ENCODE peak calls at places on chromosomes 13 and 19, in four cellular contexts. One of them, this sample, is unnamed.

GRCh38 chr19:11404588-11405258 is 14.4 kb downstream of the RGL3 start:
- DNase-seq in heart right ventricle: no peak
- DNase-seq in HFFc6: no peak
- DNase-seq in IMR-90: no peak
- DNase-seq in this sample: no peak

GRCh38 chr19:29952127-29952526 is 10.1 kb downstream of the URI1 start:
- DNase-seq in heart right ventricle: no peak
- DNase-seq in HFFc6: no peak
- DNase-seq in IMR-90: no peak
- DNase-seq in this sample: no peak

GRCh38 chr13:97946951-97947588 is 6.4 kb upstream of the IPO5 start:
- DNase-seq in heart right ventricle: no peak
- DNase-seq in HFFc6: peak
- DNase-seq in IMR-90: peak
- DNase-seq in this sample: no peak

GRCh38 chr19:11137542-11138384 is 17.8 kb downstream of the SPC24 start:
- DNase-seq in heart right ventricle: peak
- DNase-seq in HFFc6: peak
- DNase-seq in IMR-90: peak
- DNase-seq in this sample: peak

GRCh38 chr19:35460608-35461007 is 12.6 kb downstream of the FFAR2 start:
- DNase-seq in heart right ventricle: no peak
- DNase-seq in HFFc6: no peak
- DNase-seq in IMR-90: no peak
- DNase-seq in this sample: no peak

GRCh38 chr13:76965759-76966421 is 17.6 kb downstream of the ACOD1 start:
- DNase-seq in heart right ventricle: peak
- DNase-seq in HFFc6: peak
- DNase-seq in IMR-90: peak
- DNase-seq in this sample: no peak

GRCh38 chr13:31045621-31046081 is 113.2 kb downstream of the TEX26 start:
- DNase-seq in heart right ventricle: peak
- DNase-seq in HFFc6: peak
- DNase-seq in IMR-90: peak
- DNase-seq in this sample: peak

GRCh38 chr19:27774337-27774736 is 1438.6 kb downstream of the UQCRFS1 start:
- DNase-seq in heart right ventricle: no peak
- DNase-seq in HFFc6: no peak
- DNase-seq in IMR-90: no peak
- DNase-seq in this sample: peak

GRCh38 chr19:43725468-43725867 is 9.6 kb downstream of the IRGC start:
- DNase-seq in heart right ventricle: peak
- DNase-seq in HFFc6: no peak
- DNase-seq in IMR-90: no peak
- DNase-seq in this sample: no peak

GRCh38 chr13:37047032-37047431 is 12.5 kb downstream of the SUPT20H start:
- DNase-seq in heart right ventricle: no peak
- DNase-seq in HFFc6: no peak
- DNase-seq in IMR-90: no peak
- DNase-seq in this sample: no peak

GRCh38 chr13:109182777-109183465 is 553.5 kb downstream of the MYO16 start:
- DNase-seq in heart right ventricle: no peak
- DNase-seq in HFFc6: no peak
- DNase-seq in IMR-90: peak
- DNase-seq in this sample: no peak

GRCh38 chr13:110161112-110161897 is 145.7 kb downstream of the COL4A1 start:
- DNase-seq in heart right ventricle: no peak
- DNase-seq in HFFc6: no peak
- DNase-seq in IMR-90: no peak
- DNase-seq in this sample: no peak

GRCh38 chr13:59422646-59423045 is 741.1 kb downstream of the DIAPH3 start:
- DNase-seq in heart right ventricle: no peak
- DNase-seq in HFFc6: peak
- DNase-seq in IMR-90: peak
- DNase-seq in this sample: no peak

GRCh38 chr13:27659466-27659865 is 37.8 kb downstream of the POLR1D start:
- DNase-seq in heart right ventricle: no peak
- DNase-seq in HFFc6: no peak
- DNase-seq in IMR-90: no peak
- DNase-seq in this sample: no peak

GRCh38 chr13:108376308-108376707 is 106.8 kb downstream of the TNFSF13B start:
- DNase-seq in heart right ventricle: no peak
- DNase-seq in HFFc6: no peak
- DNase-seq in IMR-90: no peak
- DNase-seq in this sample: no peak

GRCh38 chr13:26025196-26025595 is 26.6 kb downstream of the SHISA2 start:
- DNase-seq in heart right ventricle: no peak
- DNase-seq in HFFc6: no peak
- DNase-seq in IMR-90: no peak
- DNase-seq in this sample: no peak

GRCh38 chr19:46141421-46141820 is 6.6 kb upstream of the IGFL2 start:
- DNase-seq in heart right ventricle: no peak
- DNase-seq in HFFc6: no peak
- DNase-seq in IMR-90: no peak
- DNase-seq in this sample: no peak

GRCh38 chr13:48585456-48585840 is 52.6 kb upstream of the RCBTB2 start:
- DNase-seq in heart right ventricle: peak
- DNase-seq in HFFc6: no peak
- DNase-seq in IMR-90: no peak
- DNase-seq in this sample: no peak

GRCh38 chr19:18790566-18791314 is at the start of gene COMP:
- DNase-seq in heart right ventricle: no peak
- DNase-seq in HFFc6: no peak
- DNase-seq in IMR-90: no peak
- DNase-seq in this sample: no peak

GRCh38 chr13:78601124-78601885 is 2.0 kb downstream of the POU4F1 start:
- DNase-seq in heart right ventricle: no peak
- DNase-seq in HFFc6: no peak
- DNase-seq in IMR-90: peak
- DNase-seq in this sample: no peak

GRCh38 chr19:18904334-18905057 is 8.5 kb upstream of the CERS1 start:
- DNase-seq in heart right ventricle: no peak
- DNase-seq in HFFc6: no peak
- DNase-seq in IMR-90: no peak
- DNase-seq in this sample: no peak

GRCh38 chr13:110182461-110182860 is 124.5 kb downstream of the COL4A1 start:
- DNase-seq in heart right ventricle: no peak
- DNase-seq in HFFc6: no peak
- DNase-seq in IMR-90: no peak
- DNase-seq in this sample: no peak

GRCh38 chr19:55188620-55189019 is 8.5 kb upstream of the SYT5 start:
- DNase-seq in heart right ventricle: no peak
- DNase-seq in HFFc6: no peak
- DNase-seq in IMR-90: no peak
- DNase-seq in this sample: no peak

GRCh38 chr13:98975822-98976261 is 2.0 kb downstream of the DOCK9 start:
- DNase-seq in heart right ventricle: no peak
- DNase-seq in HFFc6: no peak
- DNase-seq in IMR-90: no peak
- DNase-seq in this sample: no peak
- TF ChIP-seq CTCF in heart right ventricle: no peak
- TF ChIP-seq CTCF in HFFc6: no peak
- TF ChIP-seq CTCF in IMR-90: no peak
- TF ChIP-seq CTCF in this sample: no peak

GRCh38 chr19:49915271-49915670 is 13.7 kb upstream of the ATF5 start:
- DNase-seq in heart right ventricle: no peak
- DNase-seq in HFFc6: no peak
- DNase-seq in IMR-90: no peak
- DNase-seq in this sample: no peak

GRCh38 chr19:49920624-49921363 is 8.2 kb upstream of the ATF5 start:
- DNase-seq in heart right ventricle: no peak
- DNase-seq in HFFc6: no peak
- DNase-seq in IMR-90: no peak
- DNase-seq in this sample: no peak

GRCh38 chr19:49918089-49918488 is 10.9 kb upstream of the ATF5 start:
- DNase-seq in heart right ventricle: no peak
- DNase-seq in HFFc6: no peak
- DNase-seq in IMR-90: no peak
- DNase-seq in this sample: no peak

GRCh38 chr19:49913720-49914119 is 15.3 kb upstream of the ATF5 start:
- DNase-seq in heart right ventricle: no peak
- DNase-seq in HFFc6: no peak
- DNase-seq in IMR-90: no peak
- DNase-seq in this sample: no peak

GRCh38 chr19:49916839-49917733 is 11.9 kb upstream of the ATF5 start:
- DNase-seq in heart right ventricle: no peak
- DNase-seq in HFFc6: no peak
- DNase-seq in IMR-90: no peak
- DNase-seq in this sample: no peak
- TF ChIP-seq CTCF in heart right ventricle: no peak
- TF ChIP-seq CTCF in HFFc6: peak
- TF ChIP-seq CTCF in IMR-90: no peak
- TF ChIP-seq CTCF in this sample: no peak

DNA sequence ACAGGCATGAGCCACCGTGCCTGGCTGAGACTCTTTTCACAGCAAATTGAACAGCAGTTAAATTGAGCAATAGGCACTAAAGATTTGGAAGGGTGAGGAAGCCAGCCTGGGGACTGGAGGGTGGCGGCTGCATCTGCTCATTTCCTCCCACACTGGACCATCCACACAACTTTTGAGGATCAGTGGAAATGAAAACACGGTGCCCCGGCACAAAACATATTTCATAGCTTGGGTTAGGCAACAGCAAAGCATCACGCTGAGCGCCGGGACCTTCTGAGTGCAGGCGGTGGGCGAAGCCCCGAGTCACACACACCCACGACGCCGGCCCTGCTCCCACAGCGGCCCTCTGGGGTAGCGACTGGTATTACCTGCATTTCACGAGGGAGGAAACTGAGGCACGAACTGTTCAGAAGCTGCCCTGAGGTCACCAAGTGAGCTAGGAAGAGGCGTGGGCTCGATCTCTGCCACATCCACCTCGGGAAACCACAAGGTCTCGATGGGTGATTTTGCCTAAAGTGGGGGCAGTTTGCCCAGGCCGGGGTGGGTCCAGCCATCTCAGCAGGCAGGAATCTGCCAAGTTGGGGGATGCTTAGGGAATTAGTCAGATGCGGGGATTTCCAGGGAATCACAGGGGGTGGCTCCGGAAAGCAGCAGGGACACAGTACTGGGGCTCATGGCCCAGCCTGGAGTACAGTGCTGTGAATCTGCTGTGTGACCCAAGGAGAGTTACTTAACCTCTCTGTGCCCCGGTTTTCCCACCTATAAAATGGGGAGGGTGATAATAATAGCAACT is 3.5 kb upstream of the SBNO2 start:
- DNase-seq in heart right ventricle: no peak
- DNase-seq in HFFc6: peak
- DNase-seq in IMR-90: peak
- DNase-seq in this sample: no peak
- TF ChIP-seq CTCF in heart right ventricle: no peak
- TF ChIP-seq CTCF in HFFc6: peak
- TF ChIP-seq CTCF in IMR-90: peak
- TF ChIP-seq CTCF in this sample: no peak

GRCh38 chr19:38221919-38222828 is 1.8 kb downstream of the DPF1 start:
- DNase-seq in heart right ventricle: no peak
- DNase-seq in HFFc6: no peak
- DNase-seq in IMR-90: no peak
- DNase-seq in this sample: no peak

GRCh38 chr19:38221421-38221820 is 2.6 kb downstream of the DPF1 start:
- DNase-seq in heart right ventricle: no peak
- DNase-seq in HFFc6: no peak
- DNase-seq in IMR-90: no peak
- DNase-seq in this sample: no peak

GRCh38 chr19:38223617-38224013 is 407 bp downstream of the DPF1 start:
- DNase-seq in heart right ventricle: no peak
- DNase-seq in HFFc6: no peak
- DNase-seq in IMR-90: no peak
- DNase-seq in this sample: no peak

GRCh38 chr19:38223119-38223523 is 901 bp downstream of the DPF1 start:
- DNase-seq in heart right ventricle: no peak
- DNase-seq in HFFc6: no peak
- DNase-seq in IMR-90: no peak
- DNase-seq in this sample: no peak

GRCh38 chr19:38224014-38224862 is at the start of gene DPF1:
- DNase-seq in heart right ventricle: peak
- DNase-seq in HFFc6: peak
- DNase-seq in IMR-90: peak
- DNase-seq in this sample: peak
- TF ChIP-seq CTCF in heart right ventricle: no peak
- TF ChIP-seq CTCF in HFFc6: peak
- TF ChIP-seq CTCF in IMR-90: peak
- TF ChIP-seq CTCF in this sample: peak

GRCh38 chr13:52793507-52793906 is 53.9 kb upstream of the CNMD start:
- DNase-seq in heart right ventricle: no peak
- DNase-seq in HFFc6: no peak
- DNase-seq in IMR-90: no peak
- DNase-seq in this sample: no peak
- TF ChIP-seq CTCF in heart right ventricle: no peak
- TF ChIP-seq CTCF in HFFc6: no peak
- TF ChIP-seq CTCF in IMR-90: no peak
- TF ChIP-seq CTCF in this sample: no peak

GRCh38 chr19:2231621-2232221 is 4.4 kb downstream of the PLEKHJ1 start:
- DNase-seq in heart right ventricle: no peak
- DNase-seq in HFFc6: no peak
- DNase-seq in IMR-90: no peak
- DNase-seq in this sample: no peak
- TF ChIP-seq CTCF in heart right ventricle: no peak
- TF ChIP-seq CTCF in HFFc6: peak
- TF ChIP-seq CTCF in IMR-90: no peak
- TF ChIP-seq CTCF in this sample: no peak

This sample was measured in activated CD8-positive, alpha-beta T cell treated with anti-CD3 and anti-CD28 coated beads for 36 hours.